ENCODE peak calls at places on chromosome X, in five cellular contexts. U is esophagus squamous epithelium, J is fibroblast of pulmonary artery, O is foreskin fibroblast, W is lower leg skin. Z is an unnamed sample.

GRCh38 chrX:81168391-81168790 is 33.3 kb downstream of the HMGN5 start:
- DNase-seq in J (no peak), U (no peak), O (no peak), W (no peak), Z (no peak)

GRCh38 chrX:43655961-43656494 is at the start of gene MAOA:
- DNase-seq in W (peak), J (peak), U (no peak), O (peak), Z (no peak)

GRCh38 chrX:10239611-10240064 is 82.9 kb downstream of the CLCN4 start:
- DNase-seq in O (peak), U (no peak), W (no peak), J (no peak), Z (no peak)

GRCh38 chrX:11419102-11419501 is 125.9 kb downstream of the AMELX start:
- DNase-seq in O (no peak), U (no peak), J (no peak), W (no peak), Z (no peak)

GRCh38 chrX:108736509-108737479 is at the start of gene IRS4:
- DNase-seq in O (peak), W (no peak), U (no peak), J (peak), Z (no peak)

GRCh38 chrX:76253432-76253831 is 80.6 kb downstream of the PBDC1 start:
- DNase-seq in O (peak), U (no peak), W (no peak), J (peak), Z (no peak)

GRCh38 chrX:30620980-30621716 is 32.1 kb upstream of the GK start:
- DNase-seq in J (peak), U (no peak), W (no peak), O (peak), Z (no peak)

GRCh38 chrX:129980043-129980442 is 2.4 kb upstream of the BCORL1 start:
- DNase-seq in O (peak), W (peak), J (no peak), U (no peak), Z (peak)

GRCh38 chrX:2801223-2801622 is 27.5 kb upstream of the GYG2 start:
- DNase-seq in U (no peak), W (peak), O (no peak), J (no peak), Z (no peak)

GRCh38 chrX:156001667-156002021 is 4.1 kb downstream of the IL9R start:
- DNase-seq in J (no peak), W (peak), O (no peak), U (no peak), Z (no peak)

GRCh38 chrX:149825424-149825823 is 43.7 kb downstream of the MAGEA9 start:
- DNase-seq in J (peak), W (no peak), O (peak), U (no peak), Z (no peak)

GRCh38 chrX:22059800-22060199 is 27.7 kb downstream of the PHEX start:
- DNase-seq in O (no peak), J (no peak), W (no peak), U (no peak), Z (no peak)

GRCh38 chrX:38172596-38172995 is 48.1 kb downstream of the SRPX start:
- DNase-seq in U (no peak), O (peak), J (no peak), W (no peak), Z (no peak)

GRCh38 chrX:45803383-45803921 is 602.8 kb upstream of the DIPK2B start:
- DNase-seq in W (no peak), O (peak), U (no peak), J (peak), Z (no peak)

GRCh38 chrX:132692066-132692465 is 203.2 kb upstream of the MBNL3 start:
- DNase-seq in U (no peak), O (peak), J (peak), W (no peak), Z (no peak)

GRCh38 chrX:149372861-149373260 is 132.2 kb downstream of the IDS start:
- DNase-seq in U (no peak), W (no peak), J (no peak), O (no peak), Z (no peak)

GRCh38 chrX:68588653-68589371 is 58.7 kb upstream of the STARD8 start:
- DNase-seq in U (no peak), W (no peak), O (no peak), J (no peak), Z (no peak)

GRCh38 chrX:22577181-22577580 is 304.5 kb downstream of the CBLL2 start:
- DNase-seq in J (peak), W (no peak), U (no peak), O (peak), Z (no peak)

GRCh38 chrX:10833299-10834169 is 213.1 kb upstream of the MID1 start:
- DNase-seq in J (no peak), U (no peak), O (peak), W (peak), Z (no peak)

GRCh38 chrX:15911729-15912550 is 57.3 kb upstream of the AP1S2 start:
- DNase-seq in U (no peak), O (peak), W (no peak), J (peak), Z (no peak)
- TF ChIP-seq CTCF in U (no peak), O (no peak), W (no peak), J (no peak), Z (no peak)

GRCh38 chrX:20060961-20061868 is 55.5 kb downstream of the MAP7D2 start:
- DNase-seq in O (no peak), U (no peak), J (no peak), W (peak), Z (peak)

GRCh38 chrX:20061869-20062254 is 54.8 kb downstream of the MAP7D2 start:
- DNase-seq in J (peak), O (peak), W (no peak), U (no peak), Z (no peak)

GRCh38 chrX:20063153-20063552 is 53.6 kb downstream of the MAP7D2 start:
- DNase-seq in U (no peak), W (peak), J (no peak), O (no peak), Z (no peak)

GRCh38 chrX:20066968-20067708 is 49.6 kb downstream of the MAP7D2 start:
- DNase-seq in U (no peak), J (peak), O (peak), W (no peak), Z (no peak)

GRCh38 chrX:20063716-20064351 is 52.9 kb downstream of the MAP7D2 start:
- DNase-seq in W (peak), J (no peak), O (peak), U (no peak), Z (no peak)
- TF ChIP-seq CTCF in W (no peak), J (peak), O (peak), U (peak), Z (no peak)

DNA sequence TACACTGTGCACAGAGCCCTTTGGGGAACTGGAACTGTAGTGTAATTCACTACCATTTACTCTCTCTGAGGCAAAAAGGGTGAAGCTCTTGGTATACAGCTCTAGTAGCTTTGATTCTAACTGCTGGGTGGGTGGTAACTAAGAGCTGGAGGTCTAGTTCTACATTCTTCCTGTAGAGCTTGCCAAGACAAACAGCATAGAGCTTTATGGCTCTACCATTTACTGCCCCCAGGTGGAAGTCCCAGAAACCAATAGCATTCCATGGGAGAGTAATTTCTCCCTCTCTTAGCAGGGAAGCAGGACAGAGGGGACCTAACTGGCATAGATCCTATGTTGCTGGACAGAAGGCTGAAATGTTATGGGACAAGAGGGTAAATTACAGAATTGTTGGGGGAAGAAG is 26.7 kb downstream of the HDAC8 start:
- DNase-seq in W (no peak), U (no peak), J (peak), O (no peak), Z (no peak)
- TF ChIP-seq CTCF in W (no peak), U (no peak), J (peak), O (no peak), Z (no peak)

DNA sequence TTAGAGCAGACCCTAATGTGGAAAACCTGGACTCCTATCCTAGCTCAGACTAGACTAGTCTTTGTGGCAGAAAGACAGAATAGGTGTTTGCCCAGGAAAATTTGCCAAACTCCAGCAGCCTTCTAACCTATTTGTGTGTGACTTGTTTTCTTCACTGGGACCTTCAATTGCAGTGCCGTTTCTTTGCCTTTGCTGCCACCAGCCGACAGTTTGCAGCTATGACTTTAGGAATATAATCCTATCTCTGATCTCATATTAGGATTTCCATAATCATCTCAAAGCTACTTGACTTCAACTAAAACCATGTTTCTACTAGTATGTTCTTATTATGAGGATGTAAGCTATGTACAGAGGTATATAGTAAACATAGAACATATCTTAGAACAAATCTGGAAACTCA is 60.2 kb upstream of the PGAM4 start:
- DNase-seq in W (no peak), O (peak), U (no peak), J (peak), Z (no peak)
- TF ChIP-seq CTCF in W (no peak), O (no peak), U (peak), J (peak), Z (no peak)

GRCh38 chrX:50751091-50751490 is 62.9 kb downstream of the SHROOM4 start:
- DNase-seq in O (no peak), W (no peak), U (no peak), J (no peak), Z (no peak)

GRCh38 chrX:50747471-50747900 is 66.5 kb downstream of the SHROOM4 start:
- DNase-seq in J (no peak), U (no peak), W (no peak), O (peak), Z (no peak)
- TF ChIP-seq CTCF in J (peak), U (peak), W (no peak), O (peak), Z (no peak)

GRCh38 chrX:25072247-25072646 is 56.5 kb upstream of the ARX start:
- DNase-seq in J (no peak), W (no peak), O (no peak), U (no peak), Z (no peak)
- TF ChIP-seq CTCF in J (no peak), W (no peak), O (no peak), U (no peak), Z (no peak)

GRCh38 chrX:99305573-99305972 is 1104.5 kb downstream of the PCDH19 start:
- DNase-seq in U (no peak), J (no peak), O (no peak), W (no peak), Z (no peak)

GRCh38 chrX:99301990-99302389 is 1108.1 kb downstream of the PCDH19 start:
- DNase-seq in W (no peak), U (no peak), O (no peak), J (peak), Z (no peak)
- TF ChIP-seq CTCF in W (no peak), U (peak), O (no peak), J (no peak), Z (no peak)

GRCh38 chrX:24173115-24173847 is 23.8 kb downstream of the ZFX start:
- DNase-seq in O (no peak), U (no peak), W (no peak), J (no peak), Z (no peak)
- TF ChIP-seq CTCF in O (no peak), U (no peak), W (no peak), J (no peak), Z (no peak)